ENCODE peak calls at places on chromosomes 13 and 19, in five cellular contexts. One of them, this sample, is unnamed.
A peak's percentile ranks its signal among the peaks of the same experiment; 100 is the strongest.

GRCh38 chr13:21902709-21903098 is 231.8 kb downstream of the FGF9 start:
- DNase-seq in naive thymus-derived CD4-positive, alpha-beta T cell: no peak
- DNase-seq in MM.1S: no peak
- DNase-seq in fibroblast of lung: no peak
- DNase-seq in thoracic aorta: no peak
- DNase-seq in this sample: no peak

GRCh38 chr19:46861691-46862503 is 1.1 kb downstream of the ARHGAP35 start:
- DNase-seq in naive thymus-derived CD4-positive, alpha-beta T cell: peak; percentile 37
- DNase-seq in MM.1S: no peak
- DNase-seq in fibroblast of lung: no peak
- DNase-seq in thoracic aorta: no peak
- DNase-seq in this sample: no peak

GRCh38 chr19:49817964-49818690 is at the start of gene MED25:
- DNase-seq in naive thymus-derived CD4-positive, alpha-beta T cell: peak; percentile 90
- DNase-seq in MM.1S: peak; percentile 84
- DNase-seq in fibroblast of lung: peak; percentile 69
- DNase-seq in thoracic aorta: peak; percentile 36
- DNase-seq in this sample: peak; percentile 77

GRCh38 chr19:5850743-5851293 is 431 bp downstream of the FUT3 start:
- DNase-seq in naive thymus-derived CD4-positive, alpha-beta T cell: no peak
- DNase-seq in MM.1S: no peak
- DNase-seq in fibroblast of lung: peak; percentile 61
- DNase-seq in thoracic aorta: no peak
- DNase-seq in this sample: no peak

GRCh38 chr13:77563110-77563509 is 27.6 kb downstream of the SCEL start:
- DNase-seq in naive thymus-derived CD4-positive, alpha-beta T cell: no peak
- DNase-seq in MM.1S: no peak
- DNase-seq in fibroblast of lung: peak; percentile 41
- DNase-seq in thoracic aorta: no peak
- DNase-seq in this sample: no peak

GRCh38 chr19:41323430-41324125 is 13.6 kb downstream of the CCDC97 start:
- DNase-seq in naive thymus-derived CD4-positive, alpha-beta T cell: no peak
- DNase-seq in MM.1S: no peak
- DNase-seq in fibroblast of lung: peak; percentile 98
- DNase-seq in thoracic aorta: peak; percentile 58
- DNase-seq in this sample: no peak

GRCh38 chr19:44644391-44645016 is 794 bp downstream of the PVR start:
- DNase-seq in naive thymus-derived CD4-positive, alpha-beta T cell: no peak
- DNase-seq in MM.1S: no peak
- DNase-seq in fibroblast of lung: peak; percentile 54
- DNase-seq in thoracic aorta: no peak
- DNase-seq in this sample: peak; percentile 28

GRCh38 chr19:55633866-55634265 is 6.9 kb upstream of the ZNF580 start:
- DNase-seq in naive thymus-derived CD4-positive, alpha-beta T cell: no peak
- DNase-seq in MM.1S: no peak
- DNase-seq in fibroblast of lung: no peak
- DNase-seq in thoracic aorta: no peak
- DNase-seq in this sample: no peak

GRCh38 chr13:65834897-65835296 is 1395.2 kb downstream of the PCDH9 start:
- DNase-seq in naive thymus-derived CD4-positive, alpha-beta T cell: no peak
- DNase-seq in MM.1S: no peak
- DNase-seq in fibroblast of lung: no peak
- DNase-seq in thoracic aorta: no peak
- DNase-seq in this sample: no peak

GRCh38 chr19:39792999-39793546 is 14.4 kb downstream of the LEUTX start:
- DNase-seq in naive thymus-derived CD4-positive, alpha-beta T cell: peak; percentile 75
- DNase-seq in MM.1S: peak; percentile 82
- DNase-seq in fibroblast of lung: peak; percentile 68
- DNase-seq in thoracic aorta: peak; percentile 33
- DNase-seq in this sample: peak; percentile 54

GRCh38 chr13:96223231-96223630 is 133.3 kb downstream of the HS6ST3 start:
- DNase-seq in naive thymus-derived CD4-positive, alpha-beta T cell: no peak
- DNase-seq in MM.1S: no peak
- DNase-seq in fibroblast of lung: no peak
- DNase-seq in thoracic aorta: no peak
- DNase-seq in this sample: no peak

GRCh38 chr19:47427241-47428176 is 8.2 kb upstream of the MEIS3 start:
- DNase-seq in naive thymus-derived CD4-positive, alpha-beta T cell: peak; percentile 74
- DNase-seq in MM.1S: peak; percentile 43
- DNase-seq in fibroblast of lung: peak; percentile 45
- DNase-seq in thoracic aorta: no peak
- DNase-seq in this sample: peak; percentile 31

GRCh38 chr19:43595999-43596841 is at the start of the genes IRGQ and ZNF576:
- DNase-seq in naive thymus-derived CD4-positive, alpha-beta T cell: peak; percentile 100
- DNase-seq in MM.1S: peak; percentile 100
- DNase-seq in fibroblast of lung: peak; percentile 96
- DNase-seq in thoracic aorta: peak; percentile 99
- DNase-seq in this sample: peak; percentile 100

GRCh38 chr19:32811151-32811550 is 58.4 kb downstream of the SLC7A9 start:
- DNase-seq in naive thymus-derived CD4-positive, alpha-beta T cell: no peak
- DNase-seq in MM.1S: no peak
- DNase-seq in fibroblast of lung: no peak
- DNase-seq in thoracic aorta: no peak
- DNase-seq in this sample: no peak

GRCh38 chr19:1035998-1036621 is 3.8 kb upstream of the ABCA7 start:
- DNase-seq in naive thymus-derived CD4-positive, alpha-beta T cell: no peak
- DNase-seq in MM.1S: no peak
- DNase-seq in fibroblast of lung: no peak
- DNase-seq in thoracic aorta: no peak
- DNase-seq in this sample: no peak

GRCh38 chr13:92537485-92537884 is 689.1 kb upstream of the GPC6 start:
- DNase-seq in naive thymus-derived CD4-positive, alpha-beta T cell: no peak
- DNase-seq in MM.1S: no peak
- DNase-seq in fibroblast of lung: peak; percentile 45
- DNase-seq in thoracic aorta: no peak
- DNase-seq in this sample: no peak

GRCh38 chr13:25292301-25292700 is 5.0 kb upstream of the MTMR6 start:
- DNase-seq in naive thymus-derived CD4-positive, alpha-beta T cell: no peak
- DNase-seq in MM.1S: peak; percentile 80
- DNase-seq in fibroblast of lung: peak; percentile 19
- DNase-seq in thoracic aorta: no peak
- DNase-seq in this sample: no peak

GRCh38 chr13:33879044-33879596 is 61.2 kb downstream of the RFC3 start:
- DNase-seq in naive thymus-derived CD4-positive, alpha-beta T cell: no peak
- DNase-seq in MM.1S: no peak
- DNase-seq in fibroblast of lung: no peak
- DNase-seq in thoracic aorta: no peak
- DNase-seq in this sample: no peak

GRCh38 chr13:67752741-67753140 is 522.6 kb upstream of the PCDH9 start:
- DNase-seq in naive thymus-derived CD4-positive, alpha-beta T cell: no peak
- DNase-seq in MM.1S: no peak
- DNase-seq in fibroblast of lung: no peak
- DNase-seq in thoracic aorta: no peak
- DNase-seq in this sample: no peak

GRCh38 chr19:17153996-17154395 is 61.2 kb upstream of the USE1 start:
- DNase-seq in naive thymus-derived CD4-positive, alpha-beta T cell: no peak
- DNase-seq in MM.1S: no peak
- DNase-seq in fibroblast of lung: no peak
- DNase-seq in thoracic aorta: no peak
- DNase-seq in this sample: no peak

GRCh38 chr19:47608908-47609879 is at the start of gene BICRA:
- DNase-seq in naive thymus-derived CD4-positive, alpha-beta T cell: peak; percentile 82
- DNase-seq in MM.1S: peak; percentile 86
- DNase-seq in fibroblast of lung: peak; percentile 66
- DNase-seq in thoracic aorta: peak; percentile 42
- DNase-seq in this sample: peak; percentile 47

GRCh38 chr19:33396701-33397535 is 23.4 kb downstream of the CEBPG start:
- DNase-seq in naive thymus-derived CD4-positive, alpha-beta T cell: no peak
- DNase-seq in MM.1S: no peak
- DNase-seq in fibroblast of lung: no peak
- DNase-seq in thoracic aorta: no peak
- DNase-seq in this sample: no peak

GRCh38 chr13:19959831-19960672 is 1.5 kb downstream of the ZMYM2 start:
- DNase-seq in naive thymus-derived CD4-positive, alpha-beta T cell: peak; percentile 79
- DNase-seq in MM.1S: peak; percentile 87
- DNase-seq in fibroblast of lung: peak; percentile 88
- DNase-seq in thoracic aorta: peak; percentile 67
- DNase-seq in this sample: peak; percentile 87

GRCh38 chr13:113209336-113209879 is at the start of gene CUL4A:
- DNase-seq in naive thymus-derived CD4-positive, alpha-beta T cell: peak; percentile 83
- DNase-seq in MM.1S: peak; percentile 70
- DNase-seq in fibroblast of lung: peak; percentile 70
- DNase-seq in thoracic aorta: no peak
- DNase-seq in this sample: peak; percentile 76

GRCh38 chr13:20713751-20714150 is 10.3 kb downstream of the IL17D start:
- DNase-seq in naive thymus-derived CD4-positive, alpha-beta T cell: no peak
- DNase-seq in MM.1S: no peak
- DNase-seq in fibroblast of lung: peak; percentile 67
- DNase-seq in thoracic aorta: no peak
- DNase-seq in this sample: no peak

GRCh38 chr19:38304866-38305429 is 897 bp downstream of the C19orf33 start:
- DNase-seq in naive thymus-derived CD4-positive, alpha-beta T cell: no peak
- DNase-seq in MM.1S: no peak
- DNase-seq in fibroblast of lung: peak; percentile 36
- DNase-seq in thoracic aorta: no peak
- DNase-seq in this sample: peak; percentile 72

GRCh38 chr19:34319785-34320184 is 45.2 kb upstream of the GPI start:
- DNase-seq in naive thymus-derived CD4-positive, alpha-beta T cell: no peak
- DNase-seq in MM.1S: no peak
- DNase-seq in fibroblast of lung: peak; percentile 93
- DNase-seq in thoracic aorta: peak; percentile 4
- DNase-seq in this sample: no peak

GRCh38 chr13:25463496-25463895 is 91.7 kb downstream of the ATP8A2 start:
- DNase-seq in naive thymus-derived CD4-positive, alpha-beta T cell: no peak
- DNase-seq in MM.1S: no peak
- DNase-seq in fibroblast of lung: peak; percentile 56
- DNase-seq in thoracic aorta: no peak
- DNase-seq in this sample: no peak

GRCh38 chr13:41533676-41534075 is 76.3 kb downstream of the RGCC start:
- DNase-seq in naive thymus-derived CD4-positive, alpha-beta T cell: no peak
- DNase-seq in MM.1S: no peak
- DNase-seq in fibroblast of lung: no peak
- DNase-seq in thoracic aorta: no peak
- DNase-seq in this sample: no peak

GRCh38 chr13:64429691-64430090 is 2800.4 kb downstream of the PCDH9 start:
- DNase-seq in naive thymus-derived CD4-positive, alpha-beta T cell: no peak
- DNase-seq in MM.1S: no peak
- DNase-seq in fibroblast of lung: no peak
- DNase-seq in thoracic aorta: no peak
- DNase-seq in this sample: no peak

GRCh38 chr13:34462843-34463242 is 479.2 kb upstream of the NBEA start:
- DNase-seq in naive thymus-derived CD4-positive, alpha-beta T cell: no peak
- DNase-seq in MM.1S: no peak
- DNase-seq in fibroblast of lung: peak; percentile 87
- DNase-seq in thoracic aorta: no peak
- DNase-seq in this sample: no peak

GRCh38 chr13:40272776-40273139 is 393.7 kb downstream of the FOXO1 start:
- DNase-seq in naive thymus-derived CD4-positive, alpha-beta T cell: no peak
- DNase-seq in MM.1S: no peak
- DNase-seq in fibroblast of lung: peak; percentile 90
- DNase-seq in thoracic aorta: no peak
- DNase-seq in this sample: no peak

DNA sequence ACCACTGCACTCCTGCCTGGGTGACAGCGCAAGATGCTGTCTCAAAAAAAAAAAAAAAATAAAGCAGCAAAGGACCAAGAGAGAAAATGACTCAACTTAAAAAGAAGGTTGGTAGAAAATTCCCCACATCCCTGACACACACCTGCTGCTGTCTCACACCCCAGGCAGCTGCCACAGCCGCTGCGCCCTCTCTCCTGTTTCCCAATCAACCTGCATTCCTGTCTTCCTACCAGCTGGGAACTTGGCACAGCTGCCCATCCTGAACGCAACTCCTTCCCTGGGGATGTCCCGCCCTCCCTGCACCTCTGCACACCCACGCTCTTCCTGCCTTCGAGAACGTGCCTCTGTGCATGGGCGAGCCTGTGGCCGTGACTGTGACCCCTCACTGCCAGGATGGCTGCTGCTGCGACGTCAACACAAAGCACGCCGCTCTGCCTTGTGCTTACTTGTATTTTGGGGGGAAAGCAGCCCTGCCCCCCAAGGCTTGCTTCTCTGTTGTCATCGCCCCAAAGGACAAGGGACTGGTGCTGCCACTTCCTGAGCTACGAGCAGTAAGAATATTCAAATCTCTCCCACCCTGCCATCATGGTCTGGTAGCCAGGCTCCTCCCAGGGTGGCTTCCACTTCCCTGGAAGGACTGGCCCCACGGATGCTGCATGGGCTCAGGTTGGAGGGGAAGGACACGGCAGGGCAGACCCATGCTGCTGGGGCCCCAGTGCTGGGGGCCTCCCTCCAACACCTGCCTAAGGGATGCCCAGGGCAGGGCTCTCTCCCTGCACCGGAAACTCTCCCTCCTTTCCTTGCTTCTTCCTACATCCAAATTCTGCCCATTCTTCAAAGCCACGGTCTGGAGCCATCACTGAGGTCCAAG is 20.7 kb downstream of the SH3GL1 start:
- DNase-seq in naive thymus-derived CD4-positive, alpha-beta T cell: peak; percentile 52
- DNase-seq in MM.1S: no peak
- DNase-seq in fibroblast of lung: peak; percentile 80
- DNase-seq in thoracic aorta: no peak
- DNase-seq in this sample: peak; percentile 82
- H3K4me1 ChIP-seq in naive thymus-derived CD4-positive, alpha-beta T cell: peaks cover 38% of the 10 kb centered on the region
- H3K4me1 ChIP-seq in MM.1S: no peaks in the 10 kb centered on the region
- H3K4me1 ChIP-seq in fibroblast of lung: peaks cover 27% of the 10 kb centered on the region
- H3K4me1 ChIP-seq in thoracic aorta: peaks cover 29% of the 10 kb centered on the region
- H3K4me1 ChIP-seq in this sample: peaks cover 33% of the 10 kb centered on the region

GRCh38 chr13:69720278-69720983 is 387.2 kb upstream of the ATXN8OS start:
- DNase-seq in naive thymus-derived CD4-positive, alpha-beta T cell: no peak
- DNase-seq in MM.1S: no peak
- DNase-seq in fibroblast of lung: no peak
- DNase-seq in thoracic aorta: no peak
- DNase-seq in this sample: no peak
- H3K4me1 ChIP-seq in naive thymus-derived CD4-positive, alpha-beta T cell: no peaks in the 10 kb centered on the region
- H3K4me1 ChIP-seq in MM.1S: no peaks in the 10 kb centered on the region
- H3K4me1 ChIP-seq in fibroblast of lung: no peaks in the 10 kb centered on the region
- H3K4me1 ChIP-seq in thoracic aorta: no peaks in the 10 kb centered on the region
- H3K4me1 ChIP-seq in this sample: no peaks in the 10 kb centered on the region

DNA sequence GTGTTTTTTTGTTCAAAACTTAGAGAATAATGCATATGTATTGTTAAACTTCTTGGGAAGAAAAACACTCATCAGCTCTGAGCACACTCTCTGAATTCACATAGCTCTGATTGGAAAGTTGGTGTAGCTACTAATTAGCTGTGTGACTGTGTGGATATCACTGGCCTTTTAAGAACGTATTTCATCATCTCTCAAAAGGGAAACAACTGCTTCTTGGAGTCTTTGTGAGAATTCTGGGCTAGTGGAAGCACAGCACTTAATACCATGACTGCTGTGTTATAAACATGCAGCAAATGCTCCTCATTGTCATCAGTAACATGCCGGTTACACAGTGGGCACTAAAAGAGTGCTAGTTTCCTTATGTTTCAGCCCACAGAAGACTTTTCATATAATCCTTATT is 220.9 kb upstream of the CSNK1A1L start:
- DNase-seq in naive thymus-derived CD4-positive, alpha-beta T cell: no peak
- DNase-seq in MM.1S: no peak
- DNase-seq in fibroblast of lung: no peak
- DNase-seq in thoracic aorta: no peak
- DNase-seq in this sample: no peak
- H3K4me1 ChIP-seq in naive thymus-derived CD4-positive, alpha-beta T cell: no peaks in the 10 kb centered on the region
- H3K4me1 ChIP-seq in MM.1S: no peaks in the 10 kb centered on the region
- H3K4me1 ChIP-seq in fibroblast of lung: no peaks in the 10 kb centered on the region
- H3K4me1 ChIP-seq in thoracic aorta: no peaks in the 10 kb centered on the region
- H3K4me1 ChIP-seq in this sample: no peaks in the 10 kb centered on the region

GRCh38 chr13:36445278-36445677 is 13.0 kb downstream of the CCNA1 start:
- DNase-seq in naive thymus-derived CD4-positive, alpha-beta T cell: no peak
- DNase-seq in MM.1S: no peak
- DNase-seq in fibroblast of lung: no peak
- DNase-seq in thoracic aorta: no peak
- DNase-seq in this sample: no peak
- H3K4me1 ChIP-seq in naive thymus-derived CD4-positive, alpha-beta T cell: no peaks in the 10 kb centered on the region
- H3K4me1 ChIP-seq in MM.1S: no peaks in the 10 kb centered on the region
- H3K4me1 ChIP-seq in fibroblast of lung: no peaks in the 10 kb centered on the region
- H3K4me1 ChIP-seq in thoracic aorta: no peaks in the 10 kb centered on the region
- H3K4me1 ChIP-seq in this sample: no peaks in the 10 kb centered on the region

GRCh38 chr19:42370068-42370520 is 20.0 kb downstream of the CNFN start:
- DNase-seq in naive thymus-derived CD4-positive, alpha-beta T cell: no peak
- DNase-seq in MM.1S: no peak
- DNase-seq in fibroblast of lung: no peak
- DNase-seq in thoracic aorta: no peak
- DNase-seq in this sample: no peak
- H3K4me1 ChIP-seq in naive thymus-derived CD4-positive, alpha-beta T cell: no peaks in the 10 kb centered on the region
- H3K4me1 ChIP-seq in MM.1S: no peaks in the 10 kb centered on the region
- H3K4me1 ChIP-seq in fibroblast of lung: no peaks in the 10 kb centered on the region
- H3K4me1 ChIP-seq in thoracic aorta: no peaks in the 10 kb centered on the region
- H3K4me1 ChIP-seq in this sample: no peaks in the 10 kb centered on the region